ENCODE peak calls at places on chromosomes 6 and 20, in six cellular contexts. E, W, Z, B, M and O are unnamed samples.

GRCh38 chr6:402901-403658 is 11.5 kb downstream of the IRF4 start:
- DNase-seq in E (no peak), W (no peak), Z (no peak), B (no peak), M (no peak), O (no peak)

GRCh38 chr20:10761786-10762185 is 88.0 kb upstream of the JAG1 start:
- DNase-seq in E (peak), W (no peak), Z (no peak), B (no peak), M (no peak), O (peak)

GRCh38 chr6:19269341-19269898 is 567.8 kb upstream of the ID4 start:
- DNase-seq in E (no peak), W (no peak), Z (no peak), B (no peak), M (no peak), O (no peak)

GRCh38 chr6:104955927-104956662 is 812 bp upstream of the LIN28B start:
- DNase-seq in E (no peak), W (no peak), Z (no peak), B (no peak), M (no peak), O (no peak)

GRCh38 chr6:136751478-136751956 is 40.8 kb downstream of the MAP3K5 start:
- DNase-seq in E (no peak), W (no peak), Z (peak), B (no peak), M (no peak), O (no peak)

GRCh38 chr6:32081168-32081624 is 27.9 kb downstream of the TNXB start:
- DNase-seq in E (peak), W (peak), Z (no peak), B (no peak), M (peak), O (peak)

GRCh38 chr6:126064257-126064993 is 78.1 kb downstream of the TRMT11 start:
- DNase-seq in E (no peak), W (no peak), Z (no peak), B (no peak), M (no peak), O (no peak)

GRCh38 chr20:8720089-8720488 is 348.8 kb upstream of the PLCB4 start:
- DNase-seq in E (peak), W (no peak), Z (no peak), B (no peak), M (no peak), O (no peak)

GRCh38 chr20:25087186-25087929 is 5.4 kb upstream of the VSX1 start:
- DNase-seq in E (no peak), W (no peak), Z (no peak), B (no peak), M (no peak), O (no peak)

GRCh38 chr6:134317471-134318131 is at the start of gene SGK1:
- DNase-seq in E (peak), W (peak), Z (no peak), B (no peak), M (peak), O (peak)
- H3K27ac ChIP-seq in E (no peak), W (peak), Z (no peak), B (peak), M (no peak), O (no peak)

GRCh38 chr20:48407710-48408109 is 420.1 kb downstream of the PREX1 start:
- DNase-seq in E (no peak), W (no peak), Z (no peak), B (no peak), M (no peak), O (no peak)

GRCh38 chr20:48411265-48411664 is 416.5 kb downstream of the PREX1 start:
- DNase-seq in E (peak), W (no peak), Z (no peak), B (no peak), M (no peak), O (no peak)

GRCh38 chr20:48409216-48409615 is 418.6 kb downstream of the PREX1 start:
- DNase-seq in E (no peak), W (no peak), Z (no peak), B (no peak), M (no peak), O (peak)

GRCh38 chr20:48416002-48416401 is 411.8 kb downstream of the PREX1 start:
- DNase-seq in E (no peak), W (no peak), Z (no peak), B (no peak), M (no peak), O (no peak)

DNA sequence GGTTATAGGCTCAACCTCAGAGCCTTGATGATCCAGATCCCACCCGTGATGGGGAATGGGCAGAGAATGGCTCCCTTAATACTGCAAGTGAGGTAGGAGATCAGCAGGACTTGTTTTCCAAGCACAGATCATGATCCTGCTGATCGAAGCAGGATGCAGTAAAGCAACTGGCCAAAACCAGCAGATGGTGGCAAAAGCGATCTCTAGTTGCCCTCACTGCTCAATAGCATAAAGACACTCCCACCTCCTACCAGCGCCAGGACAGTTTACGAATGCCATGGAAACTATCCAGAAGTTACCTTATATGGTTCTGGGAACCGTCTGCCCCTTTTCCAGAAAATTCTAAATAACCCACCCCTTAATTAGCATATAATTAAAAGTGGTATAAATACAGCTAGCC is 415.9 kb downstream of the PREX1 start:
- DNase-seq in E (no peak), W (no peak), Z (no peak), B (no peak), M (no peak), O (no peak)
- TF ChIP-seq CTCF in E (no peak), W (no peak), Z (no peak), B (no peak), M (no peak), O (no peak)

GRCh38 chr20:56604690-56605089 is 24.4 kb upstream of the TFAP2C start:
- DNase-seq in E (no peak), W (no peak), Z (no peak), B (no peak), M (no peak), O (no peak)

GRCh38 chr20:56605597-56605996 is 23.5 kb upstream of the TFAP2C start:
- DNase-seq in E (no peak), W (no peak), Z (no peak), B (no peak), M (no peak), O (no peak)

GRCh38 chr20:56607061-56607704 is 21.9 kb upstream of the TFAP2C start:
- DNase-seq in E (no peak), W (no peak), Z (no peak), B (no peak), M (no peak), O (no peak)

GRCh38 chr20:56608376-56608775 is 20.7 kb upstream of the TFAP2C start:
- DNase-seq in E (no peak), W (no peak), Z (no peak), B (no peak), M (no peak), O (no peak)

DNA sequence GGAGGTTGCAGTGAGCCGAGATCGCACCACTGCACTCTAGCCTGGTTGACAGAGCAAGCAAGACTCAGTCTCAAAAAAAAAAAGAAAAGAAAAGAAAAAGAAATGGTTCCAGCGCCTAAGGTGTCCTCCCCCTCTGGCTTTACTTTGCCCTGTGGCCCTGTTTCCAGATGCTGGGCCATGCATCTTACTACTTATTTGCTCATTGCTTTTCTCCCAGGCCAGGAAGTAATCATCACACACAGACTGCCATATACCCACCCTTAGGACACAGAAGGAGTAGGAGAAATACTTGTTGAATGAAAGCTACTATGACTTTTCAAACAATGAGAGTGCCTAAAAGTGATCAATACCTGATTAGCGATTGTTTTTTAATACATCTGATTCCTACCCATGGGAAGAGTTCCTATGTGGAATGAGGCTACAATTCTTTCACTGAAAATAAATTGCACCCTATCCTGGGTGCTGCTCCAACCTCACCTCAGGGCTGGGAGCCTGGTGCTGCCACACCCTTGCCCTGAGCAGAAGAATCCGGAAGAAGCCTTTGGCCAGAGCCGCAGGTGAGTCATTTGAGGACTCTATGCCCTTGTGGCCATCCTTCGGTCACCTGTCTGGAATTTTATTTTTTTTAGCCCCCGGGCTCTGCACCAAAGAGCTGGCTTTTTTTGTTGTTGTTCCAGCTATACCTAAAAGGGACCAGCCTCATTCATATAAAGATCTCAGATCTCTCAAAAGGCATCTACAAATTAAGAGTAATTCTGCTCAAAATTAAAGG is 22.7 kb upstream of the TFAP2C start:
- DNase-seq in E (no peak), W (no peak), Z (no peak), B (peak), M (no peak), O (peak)
- H3K27ac ChIP-seq in E (no peak), W (no peak), Z (no peak), B (no peak), M (no peak), O (peak)

DNA sequence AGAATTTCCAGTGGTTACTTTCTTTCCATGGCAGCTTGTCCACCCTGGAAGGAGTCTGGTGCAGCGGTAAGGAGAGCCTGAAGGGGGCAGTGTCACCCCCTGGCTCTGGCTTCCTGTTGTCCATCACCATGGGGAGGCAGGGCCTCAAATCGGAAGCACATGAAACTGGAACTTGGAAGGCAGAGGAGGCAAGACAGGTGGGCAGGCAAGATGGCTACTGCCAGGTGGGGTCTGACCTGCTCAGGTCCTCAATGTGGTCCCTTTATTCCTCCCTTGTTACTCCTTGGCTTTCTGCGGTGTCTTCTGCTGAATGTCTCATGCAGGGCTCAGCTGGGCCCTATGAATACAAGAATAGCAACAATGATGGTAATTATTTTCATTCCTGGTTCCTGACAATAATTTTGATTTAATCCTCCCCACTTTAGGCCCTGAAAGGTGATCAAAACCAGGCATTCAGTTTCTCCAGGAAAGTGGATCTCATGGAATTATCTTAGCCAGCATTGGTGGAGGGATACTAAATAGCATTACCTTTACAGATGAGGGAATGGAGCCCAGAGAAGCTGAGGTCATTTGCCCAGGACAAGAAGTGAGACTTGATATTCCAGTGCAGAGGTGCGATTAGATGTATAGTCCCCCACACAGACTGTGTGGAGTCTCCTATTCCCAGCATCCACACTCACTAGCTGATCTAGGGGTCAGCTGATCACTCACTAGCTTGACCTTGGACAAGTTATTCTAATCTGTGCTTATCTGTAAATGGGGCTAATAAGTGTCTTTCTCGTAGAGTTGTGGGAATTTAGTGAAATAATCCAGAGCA is 17.6 kb upstream of the SNAI1 start:
- DNase-seq in E (peak), W (no peak), Z (peak), B (peak), M (no peak), O (peak)
- TF ChIP-seq CTCF in E (peak), W (peak), Z (peak), B (no peak), M (no peak), O (peak)

GRCh38 chr6:97850458-97851218 is 567.6 kb upstream of the MMS22L start:
- DNase-seq in E (peak), W (no peak), Z (no peak), B (no peak), M (no peak), O (peak)
- H3K27ac ChIP-seq in E (no peak), W (no peak), Z (no peak), B (no peak), M (no peak), O (no peak)